ENCODE peak calls at places on chromosomes 13 and 19, in nine cellular contexts. E, R, F, Z, O, D, J, M and A are unnamed samples.

GRCh38 chr19:55196803-55197202 is 12.5 kb downstream of the PTPRH start:
- DNase-seq in E (no peak), R (no peak), F (no peak), Z (no peak), O (no peak), D (no peak), J (no peak), M (no peak), A (peak; percentile 11)

GRCh38 chr13:45873491-45874360 is 22.2 kb upstream of the SIAH3 start:
- DNase-seq in E (peak; percentile 40), R (peak; percentile 21), F (no peak), Z (no peak), O (peak; percentile 44), D (no peak), J (no peak), M (no peak), A (no peak)

GRCh38 chr19:24159707-24160106 is 72.7 kb downstream of the ZNF254 start:
- DNase-seq in E (no peak), R (peak; percentile 24), F (no peak), Z (no peak), O (peak; percentile 6), D (no peak), J (no peak), M (no peak), A (no peak)

GRCh38 chr19:2877398-2878331 is 10.5 kb downstream of the ZNF556 start:
- DNase-seq in E (no peak), R (no peak), F (no peak), Z (peak; percentile 9), O (no peak), D (no peak), J (no peak), M (no peak), A (no peak)

GRCh38 chr19:10093295-10094186 is 7.4 kb downstream of the SHFL start:
- DNase-seq in E (no peak), R (no peak), F (no peak), Z (no peak), O (no peak), D (peak; percentile 24), J (no peak), M (no peak), A (no peak)

GRCh38 chr13:42405665-42406390 is 133.9 kb downstream of the AKAP11 start:
- DNase-seq in E (peak; percentile 16), R (peak; percentile 24), F (no peak), Z (no peak), O (peak; percentile 50), D (no peak), J (no peak), M (no peak), A (no peak)

GRCh38 chr19:39982883-39983282 is 11.9 kb downstream of the PSMC4 start:
- DNase-seq in E (no peak), R (no peak), F (no peak), Z (no peak), O (no peak), D (no peak), J (no peak), M (no peak), A (no peak)

GRCh38 chr13:27619093-27619705 is 1.1 kb downstream of the LNX2 start:
- DNase-seq in E (peak; percentile 76), R (peak; percentile 52), F (no peak), Z (no peak), O (no peak), D (no peak), J (no peak), M (no peak), A (no peak)

GRCh38 chr13:46963874-46964273 is 67.0 kb upstream of the HTR2A start:
- DNase-seq in E (no peak), R (no peak), F (no peak), Z (no peak), O (no peak), D (no peak), J (no peak), M (no peak), A (no peak)

GRCh38 chr13:57634829-57635165 is 3.3 kb downstream of the PCDH17 start:
- DNase-seq in E (no peak), R (no peak), F (no peak), Z (peak; percentile 64), O (no peak), D (peak; percentile 30), J (no peak), M (no peak), A (no peak)

GRCh38 chr13:28637714-28638355 is 21.1 kb upstream of the POMP start:
- DNase-seq in E (no peak), R (no peak), F (no peak), Z (no peak), O (no peak), D (no peak), J (no peak), M (no peak), A (no peak)

GRCh38 chr13:102452831-102453230 is 51.0 kb upstream of the FGF14 start:
- DNase-seq in E (no peak), R (no peak), F (no peak), Z (no peak), O (no peak), D (no peak), J (no peak), M (no peak), A (no peak)

GRCh38 chr13:33172400-33172799 is 113.2 kb downstream of the STARD13 start:
- DNase-seq in E (no peak), R (peak; percentile 46), F (no peak), Z (no peak), O (no peak), D (no peak), J (no peak), M (no peak), A (no peak)

GRCh38 chr13:34156841-34157365 is 339.0 kb downstream of the RFC3 start:
- DNase-seq in E (peak; percentile 88), R (peak; percentile 95), F (no peak), Z (peak; percentile 89), O (peak; percentile 90), D (no peak), J (peak; percentile 35), M (peak; percentile 80), A (peak; percentile 92)

GRCh38 chr19:53957448-53958167 is 5.1 kb upstream of the CACNG8 start:
- DNase-seq in E (no peak), R (no peak), F (no peak), Z (no peak), O (no peak), D (no peak), J (no peak), M (no peak), A (no peak)

GRCh38 chr13:49437705-49438104 is 6.2 kb downstream of the CAB39L start:
- DNase-seq in E (no peak), R (no peak), F (no peak), Z (no peak), O (no peak), D (no peak), J (no peak), M (no peak), A (no peak)

GRCh38 chr13:49435992-49436391 is 7.9 kb downstream of the CAB39L start:
- DNase-seq in E (peak; percentile 49), R (peak; percentile 24), F (no peak), Z (no peak), O (no peak), D (no peak), J (no peak), M (no peak), A (peak; percentile 49)

GRCh38 chr13:49441312-49441711 is 2.6 kb downstream of the CAB39L start:
- DNase-seq in E (no peak), R (no peak), F (no peak), Z (no peak), O (no peak), D (no peak), J (no peak), M (no peak), A (no peak)

GRCh38 chr13:49439609-49440008 is 4.3 kb downstream of the CAB39L start:
- DNase-seq in E (no peak), R (no peak), F (no peak), Z (no peak), O (no peak), D (no peak), J (no peak), M (no peak), A (no peak)

GRCh38 chr13:49436890-49437289 is 7.0 kb downstream of the CAB39L start:
- DNase-seq in E (peak; percentile 86), R (peak; percentile 70), F (no peak), Z (peak; percentile 69), O (no peak), D (no peak), J (no peak), M (no peak), A (peak; percentile 60)
- TF ChIP-seq CTCF in E (no peak), R (no peak), F (peak; percentile 57), Z (peak; percentile 59), O (no peak), D (no peak), J (no peak), M (peak; percentile 27), A (peak; percentile 67)

DNA sequence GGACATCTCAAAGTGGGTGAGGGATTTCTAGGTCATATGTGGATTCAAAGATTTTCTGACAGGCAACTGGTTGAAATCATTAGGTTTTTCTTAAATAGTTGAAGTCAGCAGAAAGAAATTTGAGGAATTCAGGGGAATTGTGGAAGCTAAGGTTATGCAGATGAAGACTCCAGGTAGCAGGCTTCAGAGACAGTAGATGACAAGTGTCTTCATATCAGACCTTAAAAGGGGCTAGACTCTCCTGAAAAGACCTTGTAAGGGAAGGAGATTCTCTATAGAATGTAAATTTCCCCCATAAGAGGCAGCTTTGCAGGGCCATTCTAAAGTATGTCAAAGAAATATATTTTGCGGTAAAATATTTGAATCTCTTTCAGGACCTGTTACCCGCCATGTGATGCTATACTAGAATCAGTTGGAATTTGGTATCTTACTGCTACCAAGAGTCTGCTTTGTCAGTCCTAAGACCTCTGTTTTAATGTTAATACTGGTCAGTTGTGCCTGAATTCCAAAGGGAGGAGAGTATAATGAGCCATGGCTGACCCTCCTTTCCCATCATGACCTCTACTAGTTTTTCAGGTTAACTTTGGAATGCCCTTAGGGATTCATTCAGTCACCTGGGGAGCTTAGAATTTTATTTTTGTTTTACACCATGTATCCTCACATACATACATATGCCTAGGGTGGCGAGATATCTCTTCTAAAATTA is 1115.5 kb upstream of the SLC10A2 start:
- DNase-seq in E (no peak), R (no peak), F (no peak), Z (no peak), O (no peak), D (no peak), J (no peak), M (no peak), A (no peak)
- TF ChIP-seq CTCF in E (no peak), R (no peak), F (no peak), Z (no peak), O (no peak), D (no peak), J (no peak), M (no peak), A (no peak)

DNA sequence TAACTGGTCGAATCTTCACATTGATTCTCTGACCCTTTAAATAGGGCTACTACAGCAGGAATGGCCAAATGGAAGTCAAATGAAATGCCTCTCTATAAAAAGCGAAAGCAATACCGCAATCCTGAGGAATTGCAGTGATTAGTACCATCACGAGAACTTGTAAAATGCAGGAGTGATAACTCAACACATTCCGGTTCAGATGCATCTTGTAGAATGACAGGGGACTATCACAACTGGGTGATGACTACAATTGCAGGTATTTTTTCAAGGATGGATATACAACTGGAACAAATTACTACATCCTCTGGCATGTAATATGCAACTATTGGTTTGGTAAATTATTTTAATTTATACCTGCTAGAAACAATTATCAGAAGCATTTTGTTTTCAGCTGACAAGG is 140.4 kb downstream of the PCDH20 start:
- DNase-seq in E (no peak), R (no peak), F (no peak), Z (no peak), O (no peak), D (no peak), J (no peak), M (no peak), A (no peak)
- TF ChIP-seq CTCF in E (no peak), R (no peak), F (no peak), Z (no peak), O (no peak), D (no peak), J (no peak), M (no peak), A (no peak)

GRCh38 chr19:11663162-11663561 is 65.9 kb downstream of the ZNF627 start:
- DNase-seq in E (no peak), R (no peak), F (no peak), Z (no peak), O (no peak), D (no peak), J (no peak), M (no peak), A (no peak)
- TF ChIP-seq CTCF in E (no peak), R (no peak), F (no peak), Z (no peak), O (no peak), D (no peak), J (no peak), M (no peak), A (no peak)